ENCODE peak calls at places on chromosomes 4 and X, in five cellular contexts. J is right lobe of liver, I is dorsolateral prefrontal cortex, N is cardiac fibroblast, F is endothelial cell. U is an unnamed sample.

GRCh38 chrX:3326721-3327120 is 19.7 kb downstream of the MXRA5 start:
- DNase-seq in F (no peak), N (no peak), I (no peak), J (no peak), U (no peak)

GRCh38 chr4:8376361-8377102 is 64.0 kb downstream of the ACOX3 start:
- DNase-seq in N (no peak), I (no peak), F (no peak), J (no peak), U (no peak)

GRCh38 chr4:141501395-141501794 is 135.0 kb upstream of the IL15 start:
- DNase-seq in F (no peak), I (no peak), J (no peak), N (peak), U (no peak)

GRCh38 chr4:140092094-140092820 is 61.7 kb downstream of the MAML3 start:
- DNase-seq in J (peak), I (peak), N (peak), F (peak), U (peak)

GRCh38 chr4:47368211-47368610 is 95.3 kb downstream of the COMMD8 start:
- DNase-seq in I (no peak), F (no peak), N (no peak), J (no peak), U (no peak)

GRCh38 chr4:8047837-8048678 is 108.4 kb upstream of the AFAP1 start:
- DNase-seq in J (no peak), I (no peak), F (no peak), N (no peak), U (no peak)

GRCh38 chr4:18069806-18070205 is 48.3 kb upstream of the LCORL start:
- DNase-seq in I (no peak), F (no peak), J (no peak), N (no peak), U (no peak)

GRCh38 chr4:8294036-8294435 is 24.5 kb downstream of the HTRA3 start:
- DNase-seq in J (peak), N (no peak), F (no peak), I (no peak), U (peak)

GRCh38 chrX:153766871-153767673 is 3.0 kb downstream of the PLXNB3 start:
- DNase-seq in I (no peak), F (no peak), J (peak), N (no peak), U (peak)

GRCh38 chr4:135098061-135098460 is 896.5 kb upstream of the PABPC4L start:
- DNase-seq in N (no peak), F (no peak), J (no peak), I (no peak), U (no peak)

GRCh38 chr4:5891563-5892320 is 1.1 kb downstream of the CRMP1 start:
- DNase-seq in J (no peak), N (no peak), I (no peak), F (no peak), U (no peak)

GRCh38 chr4:85446462-85446861 is 28.5 kb upstream of the ARHGAP24 start:
- DNase-seq in N (no peak), I (no peak), J (no peak), F (no peak), U (no peak)

GRCh38 chr4:144948009-144948408 is 150.0 kb downstream of the ANAPC10 start:
- DNase-seq in I (no peak), F (no peak), N (no peak), J (no peak), U (no peak)

GRCh38 chr4:38069271-38069760 is 109.1 kb downstream of the PTTG2 start:
- DNase-seq in I (no peak), J (no peak), N (peak), F (peak), U (peak)

GRCh38 chrX:17812763-17813162 is 48.3 kb downstream of the RAI2 start:
- DNase-seq in J (no peak), N (peak), F (peak), I (no peak), U (no peak)

GRCh38 chr4:75916091-75916661 is 13.9 kb upstream of the PPEF2 start:
- DNase-seq in I (no peak), N (peak), F (peak), J (no peak), U (peak)

DNA sequence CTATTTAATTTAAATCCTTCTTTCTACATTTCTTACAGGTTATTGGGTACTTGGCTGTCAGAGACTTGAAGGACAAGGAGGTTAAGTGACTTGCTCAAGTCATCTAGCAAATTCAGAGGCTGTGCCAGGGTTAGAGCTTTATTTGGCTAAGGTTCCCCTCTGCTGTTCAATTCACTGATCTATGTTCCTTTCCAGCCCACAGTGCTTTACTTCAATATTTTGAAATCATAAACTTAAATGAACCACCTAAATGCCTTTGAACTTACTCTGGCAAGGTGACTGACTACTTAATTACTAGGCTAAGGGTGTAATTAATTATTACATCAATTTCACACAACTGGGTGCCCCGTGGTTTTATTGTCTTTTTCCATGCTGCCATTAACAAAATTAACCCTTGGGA is 288.7 kb downstream of the CAMK2D start:
- DNase-seq in I (no peak), F (no peak), J (no peak), N (peak), U (no peak)
- TF ChIP-seq CTCF in I (no peak), F (no peak), J (no peak), N (no peak), U (no peak)

GRCh38 chrX:137263374-137263773 is 229.6 kb upstream of the GPR101 start:
- DNase-seq in N (no peak), F (no peak), I (no peak), J (no peak), U (no peak)
- TF ChIP-seq CTCF in N (no peak), F (no peak), I (no peak), J (no peak), U (no peak)

GRCh38 chr4:165016971-165017370 is 14.8 kb upstream of the TRIM60 start:
- DNase-seq in J (no peak), N (no peak), I (no peak), F (peak), U (no peak)
- TF ChIP-seq CTCF in J (no peak), N (peak), I (no peak), F (no peak), U (peak)

GRCh38 chr4:3452376-3452775 is 10.6 kb downstream of the HGFAC start:
- DNase-seq in F (no peak), N (peak), J (no peak), I (no peak), U (peak)
- TF ChIP-seq CTCF in F (peak), N (peak), J (peak), I (peak), U (no peak)

DNA sequence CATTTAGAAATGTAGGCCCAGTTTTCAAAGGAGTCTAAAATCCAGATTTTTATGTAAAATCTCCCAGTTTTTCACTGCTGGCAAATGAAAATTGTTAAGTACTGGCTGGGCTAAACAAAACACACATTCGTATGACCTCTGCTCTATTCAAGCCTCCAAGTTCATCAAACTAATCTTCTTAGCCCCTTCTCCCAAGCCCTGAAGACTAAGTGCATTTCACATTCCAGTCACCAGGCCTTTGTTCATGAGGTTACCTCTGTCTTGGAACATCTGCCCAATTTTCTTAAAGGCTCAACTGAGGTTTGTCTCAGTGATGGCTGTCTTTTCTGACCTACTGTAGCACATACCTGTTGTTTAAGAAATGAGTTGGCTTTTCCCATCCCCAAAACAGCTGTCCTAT is 22.2 kb downstream of the SLC25A43 start:
- DNase-seq in F (no peak), N (no peak), I (no peak), J (no peak), U (no peak)
- TF ChIP-seq CTCF in F (no peak), N (no peak), I (no peak), J (no peak), U (no peak)

GRCh38 chr4:89660851-89661250 is 176.1 kb downstream of the SNCA start:
- DNase-seq in I (no peak), F (no peak), N (no peak), J (no peak), U (no peak)

GRCh38 chr4:89658701-89659024 is 178.3 kb downstream of the SNCA start:
- DNase-seq in J (no peak), I (no peak), N (no peak), F (no peak), U (no peak)

GRCh38 chr4:89661490-89661889 is 175.5 kb downstream of the SNCA start:
- DNase-seq in F (no peak), N (peak), J (no peak), I (no peak), U (no peak)

GRCh38 chr4:89660444-89660843 is 176.5 kb downstream of the SNCA start:
- DNase-seq in F (no peak), N (no peak), J (no peak), I (no peak), U (no peak)

DNA sequence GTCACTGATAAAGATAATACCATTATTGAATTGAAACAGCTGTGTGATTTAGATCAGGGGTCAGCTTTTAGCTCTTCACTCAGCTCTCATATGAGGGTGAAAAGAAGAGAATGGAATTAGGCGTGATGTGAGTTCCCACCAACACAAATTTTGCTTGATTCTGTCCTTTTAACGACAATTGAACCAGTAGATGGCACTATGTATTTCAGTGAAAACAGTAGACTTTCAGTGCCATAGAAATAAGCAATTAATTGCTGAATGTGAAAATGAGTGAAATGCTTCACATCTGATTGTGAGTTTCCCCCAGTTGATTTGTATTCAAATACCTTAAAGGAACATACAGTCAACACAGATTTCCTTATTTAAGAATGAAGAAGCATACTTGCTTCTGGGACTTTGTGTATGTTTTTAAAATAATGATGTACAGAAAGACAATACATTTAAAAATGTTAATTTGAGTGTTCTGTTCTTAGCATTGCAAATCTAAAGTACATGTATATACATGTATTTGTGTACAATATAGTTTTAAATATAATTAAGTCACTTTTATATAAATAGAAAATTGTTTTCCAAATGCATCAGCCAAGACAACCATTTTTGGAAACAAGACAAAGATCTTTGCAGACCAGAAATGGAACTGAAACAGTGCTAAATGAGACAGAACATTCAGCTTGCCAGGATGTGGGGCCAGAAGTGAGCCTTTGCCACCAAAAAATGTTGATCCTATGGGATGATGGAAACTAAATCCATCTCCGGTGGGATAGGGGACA is 178.8 kb downstream of the SNCA start:
- DNase-seq in N (peak), I (no peak), J (no peak), F (no peak), U (no peak)
- TF ChIP-seq CTCF in N (peak), I (peak), J (peak), F (no peak), U (peak)